ENCODE peak calls at places on chromosomes 6 and 20, in seven cellular contexts. D, R, A, E, B, Q and U are unnamed samples.

GRCh38 chr20:44054849-44055248 is 132.1 kb downstream of the JPH2 start:
- DNase-seq in R (no peak), B (no peak), D (no peak), A (no peak), E (no peak), Q (no peak), U (no peak)

GRCh38 chr6:134177753-134178229 is 125.4 kb upstream of the SLC2A12 start:
- DNase-seq in E (peak; percentile 24), B (no peak), R (no peak), Q (no peak), D (no peak), A (no peak), U (no peak)

GRCh38 chr6:125102901-125103300 is 50.7 kb upstream of the TPD52L1 start:
- DNase-seq in Q (no peak), E (no peak), R (peak; percentile 55), B (no peak), A (no peak), D (no peak), U (peak; percentile 45)

GRCh38 chr6:1560281-1561058 is 49.2 kb upstream of the FOXC1 start:
- DNase-seq in D (no peak), B (no peak), R (no peak), Q (no peak), A (no peak), E (no peak), U (no peak)

GRCh38 chr6:110319843-110320242 is 38.3 kb downstream of the METTL24 start:
- DNase-seq in E (no peak), R (no peak), A (no peak), D (no peak), Q (no peak), B (no peak), U (no peak)

GRCh38 chr20:44810061-44810390 is 320 bp downstream of the RIMS4 start:
- DNase-seq in R (no peak), A (no peak), Q (no peak), E (no peak), B (no peak), D (no peak), U (no peak)

GRCh38 chr20:32963176-32963575 is 41.1 kb downstream of the SUN5 start:
- DNase-seq in Q (peak; percentile 6), D (no peak), R (no peak), E (no peak), B (no peak), A (no peak), U (no peak)

GRCh38 chr6:31272431-31272830 is 539 bp upstream of the HLA-C start:
- DNase-seq in E (peak; percentile 28), D (no peak), B (no peak), A (no peak), R (peak; percentile 8), Q (no peak), U (no peak)

GRCh38 chr20:38214871-38215788 is 45.4 kb downstream of the KIAA1755 start:
- DNase-seq in D (no peak), A (no peak), Q (no peak), B (no peak), E (no peak), R (no peak), U (no peak)

GRCh38 chr20:31695849-31696804 is 26.5 kb downstream of the BCL2L1 start:
- DNase-seq in R (peak; percentile 90), A (no peak), E (no peak), B (no peak), Q (no peak), D (peak; percentile 77), U (no peak)

GRCh38 chr6:74768120-74768519 is 437.7 kb downstream of the COL12A1 start:
- DNase-seq in R (no peak), A (peak; percentile 48), B (no peak), E (no peak), Q (no peak), D (no peak), U (no peak)

GRCh38 chr6:136077834-136078576 is 172.1 kb downstream of the MTFR2 start:
- DNase-seq in D (no peak), R (no peak), E (no peak), A (no peak), Q (no peak), B (no peak), U (peak; percentile 87)

GRCh38 chr6:44742828-44743372 is 355.4 kb downstream of the CDC5L start:
- DNase-seq in Q (no peak), R (no peak), A (no peak), D (no peak), B (no peak), E (no peak), U (no peak)

GRCh38 chr6:129844118-129844891 is 16.8 kb downstream of the TMEM244 start:
- DNase-seq in B (no peak), R (peak; percentile 32), D (no peak), E (no peak), A (no peak), Q (no peak), U (peak; percentile 27)

GRCh38 chr6:21885532-21886089 is 292.1 kb downstream of the SOX4 start:
- DNase-seq in A (peak; percentile 60), R (peak; percentile 87), Q (no peak), E (peak; percentile 28), D (peak; percentile 50), B (no peak), U (no peak)

GRCh38 chr20:2626853-2627541 is 25.4 kb upstream of the NOP56 start:
- DNase-seq in E (peak; percentile 70), A (no peak), B (no peak), R (peak; percentile 97), Q (no peak), D (no peak), U (no peak)

GRCh38 chr20:51313275-51313898 is 229.1 kb downstream of the NFATC2 start:
- DNase-seq in A (no peak), B (no peak), Q (no peak), E (no peak), R (no peak), D (no peak), U (no peak)

GRCh38 chr6:14635195-14635594 is 517.6 kb downstream of the CD83 start:
- DNase-seq in R (no peak), B (no peak), A (no peak), D (no peak), Q (peak; percentile 58), E (no peak), U (no peak)

GRCh38 chr20:6916938-6917337 is 149.5 kb downstream of the BMP2 start:
- DNase-seq in R (no peak), E (no peak), D (no peak), B (no peak), A (no peak), Q (no peak), U (no peak)

GRCh38 chr6:7106215-7106751 is 1.5 kb upstream of the RREB1 start:
- DNase-seq in Q (no peak), A (no peak), E (no peak), D (no peak), R (no peak), B (no peak), U (no peak)

GRCh38 chr6:159833997-159834601 is 34.0 kb downstream of the PNLDC1 start:
- DNase-seq in R (no peak), D (no peak), A (no peak), E (no peak), B (no peak), Q (no peak), U (no peak)

GRCh38 chr6:69423785-69424184 is 373.0 kb downstream of the LMBRD1 start:
- DNase-seq in Q (no peak), E (no peak), D (no peak), B (no peak), R (no peak), A (no peak), U (no peak)

GRCh38 chr6:134331255-134331654 is 13.3 kb upstream of the SGK1 start:
- DNase-seq in R (no peak), B (no peak), Q (no peak), D (no peak), E (no peak), A (no peak), U (no peak)

GRCh38 chr20:5612476-5613291 is 137.5 kb upstream of the SHLD1 start:
- DNase-seq in Q (no peak), E (no peak), A (no peak), R (no peak), D (no peak), B (no peak), U (peak; percentile 66)

GRCh38 chr20:25280051-25280573 is 32.2 kb downstream of the PYGB start:
- DNase-seq in A (peak; percentile 18), R (no peak), Q (no peak), D (peak; percentile 9), E (no peak), B (no peak), U (no peak)

GRCh38 chr6:161476711-161477110 is 202.8 kb upstream of the AGPAT4 start:
- DNase-seq in B (no peak), R (no peak), D (peak; percentile 28), Q (no peak), E (no peak), A (no peak), U (no peak)

GRCh38 chr6:3796396-3796795 is 44.9 kb upstream of the PXDC1 start:
- DNase-seq in A (no peak), B (no peak), R (no peak), D (peak; percentile 28), E (no peak), Q (no peak), U (no peak)

GRCh38 chr20:50438986-50439407 is 71.2 kb upstream of the PTPN1 start:
- DNase-seq in D (no peak), R (peak; percentile 80), B (no peak), A (no peak), E (no peak), Q (no peak), U (peak; percentile 4)

GRCh38 chr20:25397827-25398226 is 7.2 kb upstream of the ABHD12 start:
- DNase-seq in E (peak; percentile 50), Q (no peak), B (no peak), A (no peak), D (no peak), R (no peak), U (no peak)